ENCODE peak calls at places on chromosomes 12 and 14, in seven cellular contexts. G is fibroblast of lung, J is OCI-LY7, E is A549, C is GM23338, I is hepatocyte, U is IMR-90. F is an unnamed sample.

GRCh38 chr12:26571539-26571938 is 261.5 kb downstream of the ITPR2 start:
- DNase-seq in U (no peak), J (no peak), I (peak), G (no peak), C (no peak), E (no peak), F (no peak)

GRCh38 chr12:89547116-89547515 is 21.3 kb upstream of the POC1B start:
- DNase-seq in J (no peak), I (no peak), C (no peak), E (no peak), G (no peak), U (no peak), F (no peak)

GRCh38 chr12:89575405-89575804 is 49.6 kb upstream of the POC1B start:
- DNase-seq in U (peak), C (no peak), J (no peak), G (peak), I (no peak), E (peak), F (no peak)

GRCh38 chr12:107163413-107163812 is 70.1 kb upstream of the CRY1 start:
- DNase-seq in G (no peak), C (no peak), U (no peak), J (no peak), I (no peak), E (no peak), F (no peak)

GRCh38 chr12:71160585-71160984 is 2.8 kb upstream of the TSPAN8 start:
- DNase-seq in I (peak), U (no peak), J (no peak), C (no peak), E (no peak), G (peak), F (peak)

GRCh38 chr12:103821773-103822172 is 19.3 kb downstream of the NT5DC3 start:
- DNase-seq in I (no peak), J (no peak), E (no peak), C (no peak), U (peak), G (peak), F (peak)

GRCh38 chr12:86241600-86241999 is 14.6 kb downstream of the MGAT4C start:
- DNase-seq in E (no peak), I (no peak), U (no peak), J (no peak), G (no peak), C (no peak), F (no peak)

GRCh38 chr14:57749267-57749666 is 116.6 kb downstream of the SLC35F4 start:
- DNase-seq in C (no peak), I (no peak), G (peak), E (peak), U (no peak), J (no peak), F (peak)

GRCh38 chr12:95624544-95624943 is 73.3 kb upstream of the USP44 start:
- DNase-seq in U (peak), E (peak), J (no peak), I (no peak), C (peak), G (peak), F (peak)

GRCh38 chr14:101590062-101590461 is 28.8 kb downstream of the DIO3 start:
- DNase-seq in I (no peak), G (no peak), C (no peak), J (no peak), U (no peak), E (no peak), F (no peak)

GRCh38 chr12:89856431-89856830 is 147.8 kb upstream of the ATP2B1 start:
- DNase-seq in J (peak), I (no peak), E (no peak), G (peak), U (peak), C (no peak), F (peak)

GRCh38 chr12:124599074-124599999 is 31.9 kb upstream of the NCOR2 start:
- DNase-seq in I (no peak), E (no peak), G (peak), J (no peak), U (peak), C (no peak), F (peak)

GRCh38 chr12:93178154-93178878 is 199.4 kb upstream of the NUDT4 start:
- DNase-seq in G (no peak), E (no peak), J (no peak), U (no peak), I (no peak), C (no peak), F (no peak)

GRCh38 chr12:93179792-93180191 is 197.9 kb upstream of the NUDT4 start:
- DNase-seq in U (no peak), G (no peak), J (no peak), I (no peak), C (no peak), E (no peak), F (no peak)

GRCh38 chr12:93177208-93178153 is 200.2 kb upstream of the NUDT4 start:
- DNase-seq in J (no peak), G (peak), C (no peak), U (no peak), I (peak), E (no peak), F (peak)

GRCh38 chr12:93181396-93181965 is 196.2 kb upstream of the NUDT4 start:
- DNase-seq in U (no peak), J (no peak), I (no peak), G (peak), C (no peak), E (no peak), F (peak)

DNA sequence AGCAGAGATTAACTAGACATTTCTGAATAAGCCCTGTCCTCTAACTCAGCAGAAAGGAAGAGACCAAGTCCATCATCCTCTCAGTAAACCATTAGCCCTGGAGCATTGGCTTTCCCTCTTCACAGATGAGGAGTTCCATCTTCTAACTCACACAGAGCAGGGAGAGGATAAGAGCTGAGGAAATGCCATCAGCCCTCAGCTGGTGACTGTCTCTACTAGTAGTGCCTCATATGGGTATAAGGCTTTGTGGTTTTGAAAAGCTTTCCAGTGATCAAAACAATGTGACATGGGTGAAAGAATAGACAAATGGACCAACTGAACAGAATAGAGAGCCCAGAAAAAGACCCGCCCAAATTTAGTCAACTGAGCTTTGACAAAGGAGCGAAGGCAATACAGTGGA is 197.2 kb upstream of the NUDT4 start:
- DNase-seq in E (no peak), I (no peak), J (no peak), G (peak), C (no peak), U (no peak), F (no peak)
- H3K4me2 ChIP-seq in E (no peak), I (no peak), J (no peak), G (no peak), C (no peak), U (no peak), F (no peak)

GRCh38 chr12:64059685-64060084 is 162.4 kb downstream of the KICS2 start:
- DNase-seq in C (no peak), I (no peak), E (no peak), U (no peak), G (no peak), J (no peak), F (no peak)

GRCh38 chr12:64058541-64059321 is 163.4 kb downstream of the KICS2 start:
- DNase-seq in I (no peak), C (peak), E (no peak), G (no peak), U (no peak), J (no peak), F (no peak)

GRCh38 chr12:64056741-64057140 is 165.4 kb downstream of the KICS2 start:
- DNase-seq in G (no peak), E (no peak), J (no peak), U (no peak), I (no peak), C (no peak), F (no peak)

GRCh38 chr12:64054156-64054555 is 167.9 kb downstream of the KICS2 start:
- DNase-seq in U (no peak), C (no peak), J (no peak), G (no peak), E (no peak), I (no peak), F (no peak)

GRCh38 chr12:64057706-64058105 is 164.4 kb downstream of the KICS2 start:
- DNase-seq in U (no peak), E (no peak), I (no peak), C (no peak), G (no peak), J (no peak), F (no peak)
- H3K4me3 ChIP-seq in U (no peak), E (no peak), I (no peak), C (no peak), G (no peak), J (no peak), F (no peak)

GRCh38 chr14:105072892-105073719 is 7.9 kb upstream of the GPR132 start:
- DNase-seq in C (no peak), J (no peak), G (no peak), U (no peak), E (no peak), I (peak), F (no peak)

GRCh38 chr14:105072381-105072861 is 7.2 kb upstream of the GPR132 start:
- DNase-seq in C (no peak), I (no peak), J (no peak), E (no peak), U (no peak), G (no peak), F (no peak)

GRCh38 chr14:105074601-105075053 is 9.4 kb upstream of the GPR132 start:
- DNase-seq in J (no peak), I (peak), E (no peak), C (no peak), G (no peak), U (no peak), F (no peak)

GRCh38 chr14:105075364-105076295 is 10.4 kb upstream of the GPR132 start:
- DNase-seq in I (peak), U (peak), J (no peak), C (peak), E (no peak), G (peak), F (no peak)

GRCh38 chr14:105073720-105074600 is 8.7 kb upstream of the GPR132 start:
- DNase-seq in I (no peak), G (no peak), C (no peak), J (no peak), E (no peak), U (no peak), F (no peak)
- H3K4me2 ChIP-seq in I (no peak), G (no peak), C (no peak), J (no peak), E (no peak), U (no peak), F (no peak)

GRCh38 chr14:103854822-103855733 is 7.7 kb upstream of the PPP1R13B start:
- DNase-seq in I (peak), E (no peak), J (no peak), G (no peak), U (no peak), C (peak), F (no peak)
- H3K4me3 ChIP-seq in I (no peak), E (no peak), J (no peak), G (no peak), U (no peak), C (peak), F (no peak)

GRCh38 chr14:31998220-31998559 is 78.9 kb upstream of the ARHGAP5 start:
- DNase-seq in I (no peak), G (no peak), U (no peak), J (no peak), E (no peak), C (no peak), F (no peak)
- H3K4me2 ChIP-seq in I (no peak), G (no peak), U (no peak), J (no peak), E (peak), C (no peak), F (no peak)

GRCh38 chr12:11731042-11731357 is 81.5 kb downstream of the ETV6 start:
- DNase-seq in U (no peak), I (no peak), E (no peak), G (no peak), C (no peak), J (no peak), F (no peak)

GRCh38 chr12:11730299-11731041 is 81.0 kb downstream of the ETV6 start:
- DNase-seq in U (no peak), I (peak), E (no peak), G (no peak), J (peak), C (peak), F (no peak)

GRCh38 chr12:11732023-11732422 is 82.5 kb downstream of the ETV6 start:
- DNase-seq in G (no peak), J (no peak), I (no peak), E (no peak), C (no peak), U (no peak), F (no peak)

GRCh38 chr12:11732760-11733159 is 83.3 kb downstream of the ETV6 start:
- DNase-seq in I (no peak), U (no peak), J (no peak), E (no peak), G (no peak), C (no peak), F (no peak)

GRCh38 chr12:11731455-11731854 is 82.0 kb downstream of the ETV6 start:
- DNase-seq in C (no peak), U (peak), G (peak), E (peak), J (no peak), I (no peak), F (peak)
- H3K4me3 ChIP-seq in C (no peak), U (no peak), G (no peak), E (no peak), J (peak), I (no peak), F (no peak)

GRCh38 chr14:95575820-95576473 is 41.1 kb downstream of the GLRX5 start:
- DNase-seq in I (no peak), G (no peak), U (no peak), C (peak), E (no peak), J (no peak), F (no peak)

GRCh38 chr14:95573313-95573712 is 38.5 kb downstream of the GLRX5 start:
- DNase-seq in I (no peak), C (no peak), E (no peak), U (no peak), J (no peak), G (no peak), F (no peak)

GRCh38 chr14:95577067-95577800 is 42.4 kb downstream of the GLRX5 start:
- DNase-seq in U (no peak), J (peak), E (no peak), G (no peak), C (no peak), I (no peak), F (no peak)

GRCh38 chr14:95577875-95578274 is 43.0 kb downstream of the GLRX5 start:
- DNase-seq in E (no peak), G (no peak), J (no peak), C (no peak), I (no peak), U (no peak), F (no peak)
- H3K4me2 ChIP-seq in E (no peak), G (no peak), J (peak), C (no peak), I (no peak), U (no peak), F (no peak)